ENCODE peak calls at places on chromosome 11, in seven cellular contexts. One of them, this sample, is unnamed.
A peak's percentile ranks its signal among the peaks of the same experiment; 100 is the strongest.

GRCh38 chr11:70068950-70069349 is 9.2 kb upstream of the ANO1 start:
- DNase-seq in A673: no peak
- DNase-seq in heart right ventricle: no peak
- DNase-seq in fibroblast of lung: no peak
- DNase-seq in gastrocnemius medialis: no peak
- DNase-seq in tibial artery: no peak
- DNase-seq in stomach: no peak
- DNase-seq in this sample: no peak

GRCh38 chr11:112826788-112827187 is 134.4 kb upstream of the NCAM1 start:
- DNase-seq in A673: no peak
- DNase-seq in heart right ventricle: no peak
- DNase-seq in fibroblast of lung: no peak
- DNase-seq in gastrocnemius medialis: no peak
- DNase-seq in tibial artery: no peak
- DNase-seq in stomach: no peak
- DNase-seq in this sample: no peak

GRCh38 chr11:15735711-15736110 is 620.6 kb downstream of the SOX6 start:
- DNase-seq in A673: peak; percentile 57
- DNase-seq in heart right ventricle: no peak
- DNase-seq in fibroblast of lung: no peak
- DNase-seq in gastrocnemius medialis: no peak
- DNase-seq in tibial artery: no peak
- DNase-seq in stomach: no peak
- DNase-seq in this sample: no peak

GRCh38 chr11:81673001-81673400 is 1060.7 kb downstream of the FAM181B start:
- DNase-seq in A673: no peak
- DNase-seq in heart right ventricle: no peak
- DNase-seq in fibroblast of lung: peak; percentile 54
- DNase-seq in gastrocnemius medialis: no peak
- DNase-seq in tibial artery: no peak
- DNase-seq in stomach: no peak
- DNase-seq in this sample: no peak

GRCh38 chr11:76237914-76238313 is 31.6 kb upstream of the WNT11 start:
- DNase-seq in A673: peak; percentile 59
- DNase-seq in heart right ventricle: no peak
- DNase-seq in fibroblast of lung: peak; percentile 15
- DNase-seq in gastrocnemius medialis: no peak
- DNase-seq in tibial artery: no peak
- DNase-seq in stomach: no peak
- DNase-seq in this sample: no peak

GRCh38 chr11:6855971-6856542 is 6.8 kb upstream of the OR10A2 start:
- DNase-seq in A673: no peak
- DNase-seq in heart right ventricle: no peak
- DNase-seq in fibroblast of lung: no peak
- DNase-seq in gastrocnemius medialis: no peak
- DNase-seq in tibial artery: no peak
- DNase-seq in stomach: no peak
- DNase-seq in this sample: no peak

GRCh38 chr11:78397398-78397797 is 20.2 kb downstream of the GAB2 start:
- DNase-seq in A673: no peak
- DNase-seq in heart right ventricle: no peak
- DNase-seq in fibroblast of lung: no peak
- DNase-seq in gastrocnemius medialis: no peak
- DNase-seq in tibial artery: no peak
- DNase-seq in stomach: no peak
- DNase-seq in this sample: no peak

GRCh38 chr11:12182650-12183511 is 72.5 kb downstream of the MICAL2 start:
- DNase-seq in A673: no peak
- DNase-seq in heart right ventricle: no peak
- DNase-seq in fibroblast of lung: peak; percentile 95
- DNase-seq in gastrocnemius medialis: no peak
- DNase-seq in tibial artery: no peak
- DNase-seq in stomach: no peak
- DNase-seq in this sample: no peak

GRCh38 chr11:1749020-1749758 is 1.2 kb downstream of the IFITM10 start:
- DNase-seq in A673: no peak
- DNase-seq in heart right ventricle: peak; percentile 32
- DNase-seq in fibroblast of lung: no peak
- DNase-seq in gastrocnemius medialis: peak; percentile 56
- DNase-seq in tibial artery: peak; percentile 78
- DNase-seq in stomach: no peak
- DNase-seq in this sample: peak; percentile 9

GRCh38 chr11:116109228-116109627 is 605.0 kb upstream of the CADM1 start:
- DNase-seq in A673: peak; percentile 25
- DNase-seq in heart right ventricle: no peak
- DNase-seq in fibroblast of lung: peak; percentile 33
- DNase-seq in gastrocnemius medialis: no peak
- DNase-seq in tibial artery: no peak
- DNase-seq in stomach: no peak
- DNase-seq in this sample: no peak

GRCh38 chr11:48150213-48150612 is 66.4 kb upstream of the OR4B1 start:
- DNase-seq in A673: no peak
- DNase-seq in heart right ventricle: no peak
- DNase-seq in fibroblast of lung: peak; percentile 22
- DNase-seq in gastrocnemius medialis: no peak
- DNase-seq in tibial artery: no peak
- DNase-seq in stomach: no peak
- DNase-seq in this sample: peak; percentile 56

GRCh38 chr11:1041471-1041870 is 5.0 kb upstream of the MUC6 start:
- DNase-seq in A673: no peak
- DNase-seq in heart right ventricle: peak; percentile 8
- DNase-seq in fibroblast of lung: no peak
- DNase-seq in gastrocnemius medialis: no peak
- DNase-seq in tibial artery: no peak
- DNase-seq in stomach: no peak
- DNase-seq in this sample: no peak

GRCh38 chr11:44960200-44960845 is 9.6 kb upstream of the TP53I11 start:
- DNase-seq in A673: peak; percentile 38
- DNase-seq in heart right ventricle: no peak
- DNase-seq in fibroblast of lung: no peak
- DNase-seq in gastrocnemius medialis: no peak
- DNase-seq in tibial artery: no peak
- DNase-seq in stomach: no peak
- DNase-seq in this sample: no peak

GRCh38 chr11:44961894-44962293 is 11.2 kb upstream of the TP53I11 start:
- DNase-seq in A673: no peak
- DNase-seq in heart right ventricle: no peak
- DNase-seq in fibroblast of lung: no peak
- DNase-seq in gastrocnemius medialis: no peak
- DNase-seq in tibial artery: no peak
- DNase-seq in stomach: no peak
- DNase-seq in this sample: no peak

GRCh38 chr11:44963948-44964347 is 13.3 kb upstream of the TP53I11 start:
- DNase-seq in A673: no peak
- DNase-seq in heart right ventricle: no peak
- DNase-seq in fibroblast of lung: no peak
- DNase-seq in gastrocnemius medialis: no peak
- DNase-seq in tibial artery: no peak
- DNase-seq in stomach: no peak
- DNase-seq in this sample: no peak

GRCh38 chr11:44963071-44963575 is 12.4 kb upstream of the TP53I11 start:
- DNase-seq in A673: no peak
- DNase-seq in heart right ventricle: no peak
- DNase-seq in fibroblast of lung: no peak
- DNase-seq in gastrocnemius medialis: no peak
- DNase-seq in tibial artery: no peak
- DNase-seq in stomach: no peak
- DNase-seq in this sample: no peak

DNA sequence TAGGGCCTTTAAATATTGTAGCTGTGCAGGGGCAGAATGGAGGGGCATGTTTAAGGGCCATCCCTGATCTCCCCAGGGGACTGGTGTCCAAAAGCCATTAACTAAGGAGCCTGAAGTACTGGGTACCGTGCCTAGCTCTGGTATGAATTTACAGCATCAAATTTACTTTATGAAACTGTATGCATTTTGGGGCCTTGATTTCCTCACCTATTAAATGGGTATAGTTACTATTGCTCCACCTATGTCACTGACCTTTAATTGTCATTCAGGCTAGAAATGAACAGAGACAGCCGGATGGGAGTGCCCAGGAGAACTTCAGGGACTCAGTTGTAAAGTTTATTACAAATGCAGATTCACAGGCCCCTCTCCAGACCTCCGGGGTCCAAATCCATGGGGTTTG is 11.8 kb upstream of the TP53I11 start:
- DNase-seq in A673: no peak
- DNase-seq in heart right ventricle: no peak
- DNase-seq in fibroblast of lung: no peak
- DNase-seq in gastrocnemius medialis: no peak
- DNase-seq in tibial artery: no peak
- DNase-seq in stomach: no peak
- DNase-seq in this sample: no peak
- H3K27ac ChIP-seq in A673: no peak overlapping the region
- H3K27ac ChIP-seq in heart right ventricle: no peak overlapping the region
- H3K27ac ChIP-seq in fibroblast of lung: no peak overlapping the region
- H3K27ac ChIP-seq in gastrocnemius medialis: no peak overlapping the region
- H3K27ac ChIP-seq in tibial artery: no peak overlapping the region
- H3K27ac ChIP-seq in stomach: no peak overlapping the region
- H3K27ac ChIP-seq in this sample: no peak overlapping the region

DNA sequence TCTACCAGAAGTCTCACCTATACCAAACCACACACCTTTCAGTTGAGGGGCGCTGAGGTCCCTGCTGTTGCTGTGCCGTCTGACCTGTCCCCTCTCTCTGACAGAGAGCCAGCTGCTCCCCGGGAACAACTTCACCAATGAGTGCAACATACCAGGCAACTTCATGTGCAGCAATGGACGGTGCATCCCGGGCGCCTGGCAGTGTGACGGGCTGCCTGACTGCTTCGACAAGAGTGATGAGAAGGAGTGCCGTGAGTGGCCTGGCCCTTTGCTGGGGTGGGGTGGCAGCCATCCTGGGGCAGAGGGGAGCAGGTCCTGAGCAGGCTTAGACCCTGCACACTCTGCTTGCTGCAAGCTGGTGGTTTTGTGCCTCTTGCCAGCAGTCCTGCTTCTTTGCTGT is 92.1 kb downstream of the LDLRAD3 start:
- DNase-seq in A673: no peak
- DNase-seq in heart right ventricle: no peak
- DNase-seq in fibroblast of lung: no peak
- DNase-seq in gastrocnemius medialis: no peak
- DNase-seq in tibial artery: no peak
- DNase-seq in stomach: no peak
- DNase-seq in this sample: no peak
- TF ChIP-seq CTCF in A673: no peak
- TF ChIP-seq CTCF in heart right ventricle: no peak
- TF ChIP-seq CTCF in fibroblast of lung: no peak
- TF ChIP-seq CTCF in gastrocnemius medialis: no peak
- TF ChIP-seq CTCF in tibial artery: no peak
- TF ChIP-seq CTCF in stomach: no peak
- TF ChIP-seq CTCF in this sample: no peak

DNA sequence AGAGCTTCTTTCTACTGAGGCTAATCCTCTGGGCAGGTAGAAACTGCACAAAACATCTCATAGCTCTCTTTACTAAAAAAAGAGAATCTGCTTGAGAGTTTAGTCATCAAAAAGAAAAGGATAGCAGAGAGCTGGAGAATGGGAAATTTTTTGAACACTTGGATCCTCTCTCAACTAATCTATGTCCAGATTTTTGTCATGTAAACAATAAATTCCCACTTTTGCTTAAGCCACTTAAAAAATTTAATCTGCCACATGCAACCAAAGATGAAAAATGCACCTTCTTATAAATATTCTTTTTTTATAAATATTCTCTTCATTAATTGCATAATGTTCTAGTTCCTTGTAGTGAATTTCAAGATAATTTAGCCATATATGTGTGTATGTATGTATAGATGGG is 10.5 kb downstream of the OR5D16 start:
- DNase-seq in A673: no peak
- DNase-seq in heart right ventricle: no peak
- DNase-seq in fibroblast of lung: no peak
- DNase-seq in gastrocnemius medialis: no peak
- DNase-seq in tibial artery: no peak
- DNase-seq in stomach: no peak
- DNase-seq in this sample: no peak
- H3K9me3 ChIP-seq in A673: no peaks in the 10 kb centered on the region
- H3K9me3 ChIP-seq in heart right ventricle: no peaks in the 10 kb centered on the region
- H3K9me3 ChIP-seq in fibroblast of lung: no peaks in the 10 kb centered on the region
- H3K9me3 ChIP-seq in gastrocnemius medialis: no peaks in the 10 kb centered on the region
- H3K9me3 ChIP-seq in tibial artery: no peaks in the 10 kb centered on the region
- H3K9me3 ChIP-seq in stomach: no peaks in the 10 kb centered on the region
- H3K9me3 ChIP-seq in this sample: no peaks in the 10 kb centered on the region

GRCh38 chr11:58632510-58632909 is 10.0 kb downstream of the CNTF start:
- DNase-seq in A673: no peak
- DNase-seq in heart right ventricle: no peak
- DNase-seq in fibroblast of lung: no peak
- DNase-seq in gastrocnemius medialis: no peak
- DNase-seq in tibial artery: no peak
- DNase-seq in stomach: no peak
- DNase-seq in this sample: no peak

GRCh38 chr11:58628446-58628845 is 6.0 kb downstream of the CNTF start:
- DNase-seq in A673: no peak
- DNase-seq in heart right ventricle: peak; percentile 33
- DNase-seq in fibroblast of lung: peak; percentile 14
- DNase-seq in gastrocnemius medialis: no peak
- DNase-seq in tibial artery: no peak
- DNase-seq in stomach: no peak
- DNase-seq in this sample: no peak

GRCh38 chr11:58631378-58631777 is 8.9 kb downstream of the CNTF start:
- DNase-seq in A673: no peak
- DNase-seq in heart right ventricle: no peak
- DNase-seq in fibroblast of lung: no peak
- DNase-seq in gastrocnemius medialis: no peak
- DNase-seq in tibial artery: no peak
- DNase-seq in stomach: no peak
- DNase-seq in this sample: no peak

GRCh38 chr11:58626915-58627483 is 4.5 kb downstream of the CNTF start:
- DNase-seq in A673: peak; percentile 13
- DNase-seq in heart right ventricle: no peak
- DNase-seq in fibroblast of lung: peak; percentile 17
- DNase-seq in gastrocnemius medialis: no peak
- DNase-seq in tibial artery: no peak
- DNase-seq in stomach: no peak
- DNase-seq in this sample: no peak

DNA sequence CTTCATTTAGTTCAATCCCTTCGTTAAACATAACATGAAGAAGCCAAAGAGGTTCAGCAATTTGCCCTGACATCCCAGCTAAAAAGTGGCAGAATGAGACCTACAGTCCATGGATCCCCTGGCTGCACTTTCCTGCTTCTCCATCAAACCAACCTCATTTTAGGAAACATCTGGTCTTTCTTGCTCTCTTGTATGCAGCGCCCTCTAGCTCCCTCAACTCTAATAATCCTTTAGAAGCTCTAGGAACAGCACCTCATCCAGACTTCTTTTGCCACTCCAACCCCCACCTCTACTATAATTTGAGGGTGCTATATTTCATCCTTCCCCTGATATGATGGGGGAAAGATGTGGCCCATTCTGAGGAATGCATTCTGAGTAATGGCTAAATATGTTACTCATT is 7.4 kb downstream of the CNTF start:
- DNase-seq in A673: peak; percentile 78
- DNase-seq in heart right ventricle: no peak
- DNase-seq in fibroblast of lung: peak; percentile 76
- DNase-seq in gastrocnemius medialis: no peak
- DNase-seq in tibial artery: no peak
- DNase-seq in stomach: no peak
- DNase-seq in this sample: peak; percentile 28
- H3K27ac ChIP-seq in A673: no peak overlapping the region
- H3K27ac ChIP-seq in heart right ventricle: no peak overlapping the region
- H3K27ac ChIP-seq in fibroblast of lung: peak overlapping the region; percentile 46
- H3K27ac ChIP-seq in gastrocnemius medialis: no peak overlapping the region
- H3K27ac ChIP-seq in tibial artery: no peak overlapping the region
- H3K27ac ChIP-seq in stomach: no peak overlapping the region
- H3K27ac ChIP-seq in this sample: no peak overlapping the region

This sample was measured in transverse colon.